ENCODE peak calls at places on chromosomes 4 and X, in five cellular contexts. N is midbrain, V is adrenal gland, D is spleen, B is pancreas. T is an unnamed sample.

GRCh38 chr4:111602848-111603247 is 542.4 kb upstream of the FAM241A start:
- DNase-seq in N (no peak), V (no peak), D (no peak), B (no peak), T (no peak)

GRCh38 chrX:70262952-70263567 is 3.1 kb upstream of the P2RY4 start:
- DNase-seq in N (peak; percentile 1), V (no peak), D (no peak), B (no peak), T (peak; percentile 59)

GRCh38 chr4:151641167-151641566 is 119.6 kb downstream of the GATB start:
- DNase-seq in N (no peak), V (no peak), D (no peak), B (no peak), T (no peak)

GRCh38 chr4:123986268-123986798 is 589.7 kb downstream of the SPRY1 start:
- DNase-seq in N (no peak), V (peak; percentile 43), D (no peak), B (no peak), T (peak; percentile 10)

GRCh38 chrX:69109706-69110635 is 55.3 kb downstream of the PJA1 start:
- DNase-seq in N (no peak), V (peak; percentile 15), D (no peak), B (peak; percentile 30), T (no peak)

GRCh38 chrX:41723821-41724220 is at the start of gene GPR82:
- DNase-seq in N (no peak), V (no peak), D (no peak), B (no peak), T (no peak)

GRCh38 chrX:32045149-32045548 is 973.3 kb upstream of the FTHL17 start:
- DNase-seq in N (no peak), V (no peak), D (no peak), B (no peak), T (no peak)

GRCh38 chr4:21596521-21596920 is 352.1 kb downstream of the KCNIP4 start:
- DNase-seq in N (peak; percentile 66), V (no peak), D (no peak), B (no peak), T (no peak)

GRCh38 chr4:137253949-137254348 is 278.3 kb downstream of the PCDH18 start:
- DNase-seq in N (no peak), V (no peak), D (no peak), B (no peak), T (no peak)

GRCh38 chr4:69995526-69996016 is at the start of gene STATH:
- DNase-seq in N (no peak), V (no peak), D (no peak), B (no peak), T (no peak)

GRCh38 chrX:9278475-9279270 is 186.2 kb upstream of the TBL1X start:
- DNase-seq in N (no peak), V (no peak), D (no peak), B (no peak), T (no peak)

GRCh38 chrX:110414679-110415439 is 56.2 kb downstream of the RTL9 start:
- DNase-seq in N (no peak), V (no peak), D (no peak), B (no peak), T (no peak)

GRCh38 chr4:111027526-111027925 is 404.6 kb upstream of the PITX2 start:
- DNase-seq in N (no peak), V (no peak), D (no peak), B (no peak), T (no peak)

GRCh38 chr4:48068182-48068581 is 51.6 kb downstream of the NIPAL1 start:
- DNase-seq in N (no peak), V (no peak), D (no peak), B (no peak), T (no peak)

GRCh38 chr4:7524064-7524682 is 89.4 kb upstream of the PSAPL1 start:
- DNase-seq in N (no peak), V (no peak), D (no peak), B (no peak), T (no peak)

GRCh38 chr4:40253906-40254305 is 57.1 kb downstream of the RHOH start:
- DNase-seq in N (no peak), V (no peak), D (no peak), B (no peak), T (no peak)

GRCh38 chr4:187908079-187908501 is 87.5 kb upstream of the ZFP42 start:
- DNase-seq in N (no peak), V (no peak), D (no peak), B (no peak), T (no peak)

GRCh38 chr4:142331132-142331531 is 515.0 kb downstream of the INPP4B start:
- DNase-seq in N (no peak), V (peak; percentile 34), D (no peak), B (no peak), T (no peak)

GRCh38 chr4:65089666-65090065 is 580.6 kb downstream of the EPHA5 start:
- DNase-seq in N (no peak), V (no peak), D (no peak), B (no peak), T (no peak)

GRCh38 chrX:70452143-70452733 is 7.6 kb downstream of the DLG3 start:
- DNase-seq in N (peak; percentile 31), V (no peak), D (peak; percentile 84), B (peak; percentile 82), T (peak; percentile 55)

GRCh38 chr4:92483341-92483740 is 179.6 kb downstream of the GRID2 start:
- DNase-seq in N (no peak), V (no peak), D (no peak), B (no peak), T (no peak)

GRCh38 chr4:113637823-113638691 is 123.5 kb downstream of the CAMK2D start:
- DNase-seq in N (no peak), V (no peak), D (no peak), B (no peak), T (no peak)

GRCh38 chrX:21800344-21800770 is 39.1 kb upstream of the MBTPS2 start:
- DNase-seq in N (no peak), V (no peak), D (no peak), B (no peak), T (no peak)

GRCh38 chr4:118173126-118173525 is 138.8 kb downstream of the NDST3 start:
- DNase-seq in N (no peak), V (no peak), D (no peak), B (no peak), T (no peak)

GRCh38 chr4:40317921-40318658 is 17.0 kb upstream of the CHRNA9 start:
- DNase-seq in N (no peak), V (no peak), D (no peak), B (no peak), T (no peak)

GRCh38 chrX:106481341-106481740 is 130.4 kb upstream of the RADX start:
- DNase-seq in N (peak; percentile 73), V (peak; percentile 30), D (no peak), B (no peak), T (peak; percentile 25)

GRCh38 chrX:12554206-12554605 is 237.0 kb upstream of the PRPS2 start:
- DNase-seq in N (no peak), V (no peak), D (no peak), B (no peak), T (no peak)

GRCh38 chr4:3671571-3672464 is 94.4 kb upstream of the ADRA2C start:
- DNase-seq in N (no peak), V (no peak), D (peak; percentile 43), B (no peak), T (no peak)

GRCh38 chr4:128862608-128863313 is 53.3 kb downstream of the JADE1 start:
- DNase-seq in N (no peak), V (no peak), D (peak; percentile 74), B (no peak), T (no peak)

GRCh38 chrX:110396777-110397176 is 38.1 kb downstream of the RTL9 start:
- DNase-seq in N (no peak), V (no peak), D (no peak), B (no peak), T (no peak)

GRCh38 chr4:162461952-162462351 is 298.2 kb upstream of the FSTL5 start:
- DNase-seq in N (no peak), V (no peak), D (no peak), B (no peak), T (no peak)

GRCh38 chrX:39750246-39750790 is 347.4 kb downstream of the BCOR start:
- DNase-seq in N (no peak), V (no peak), D (no peak), B (no peak), T (no peak)

GRCh38 chr4:127968565-127968964 is 3.4 kb downstream of the ABHD18 start:
- DNase-seq in N (no peak), V (no peak), D (no peak), B (no peak), T (no peak)

GRCh38 chr4:95660719-95661118 is 111.9 kb upstream of the UNC5C start:
- DNase-seq in N (no peak), V (no peak), D (no peak), B (no peak), T (no peak)

GRCh38 chrX:115892787-115893671 is 277.5 kb upstream of the AGTR2 start:
- DNase-seq in N (peak; percentile 85), V (peak; percentile 73), D (peak; percentile 82), B (peak; percentile 84), T (peak; percentile 3)

GRCh38 chr4:153676491-153676890 is 7.6 kb upstream of the TLR2 start:
- DNase-seq in N (no peak), V (no peak), D (no peak), B (no peak), T (no peak)

GRCh38 chr4:114488301-114488982 is 110.2 kb upstream of the UGT8 start:
- DNase-seq in N (no peak), V (no peak), D (no peak), B (no peak), T (no peak)

T was measured in thyroid gland.